ENCODE peak calls at places on chromosomes 2 and 18, in five cellular contexts. H, V, A, D and S are unnamed samples.

GRCh38 chr2:61887684-61888303 is 662 bp downstream of the CCT4 start:
- DNase-seq in H (no peak), V (peak), A (no peak), D (peak), S (no peak)

GRCh38 chr2:44943031-44943692 is 1.7 kb downstream of the SIX3 start:
- DNase-seq in H (no peak), V (no peak), A (no peak), D (no peak), S (no peak)

GRCh38 chr2:55883339-55883738 is 40.2 kb downstream of the EFEMP1 start:
- DNase-seq in H (no peak), V (peak), A (no peak), D (no peak), S (no peak)

GRCh38 chr2:32168513-32168912 is 2.8 kb downstream of the SLC30A6 start:
- DNase-seq in H (no peak), V (no peak), A (no peak), D (no peak), S (no peak)

GRCh38 chr18:316391-316790 is 48.5 kb upstream of the THOC1 start:
- DNase-seq in H (no peak), V (peak), A (no peak), D (no peak), S (no peak)

GRCh38 chr2:161570424-161571050 is 53.7 kb upstream of the SLC4A10 start:
- DNase-seq in H (no peak), V (no peak), A (no peak), D (no peak), S (no peak)

GRCh38 chr2:51789908-51790307 is 758.0 kb upstream of the NRXN1 start:
- DNase-seq in H (no peak), V (no peak), A (no peak), D (no peak), S (no peak)

GRCh38 chr2:25215948-25216679 is 47.7 kb upstream of the POMC start:
- DNase-seq in H (peak), V (peak), A (peak), D (peak), S (no peak)

GRCh38 chr18:23453657-23454011 is 547 bp downstream of the RIOK3 start:
- DNase-seq in H (no peak), V (peak), A (no peak), D (no peak), S (no peak)

GRCh38 chr2:215431290-215431689 is 4.6 kb downstream of the FN1 start:
- DNase-seq in H (no peak), V (no peak), A (no peak), D (no peak), S (no peak)

GRCh38 chr2:227597993-227598392 is 700 bp upstream of the SCYGR2 start:
- DNase-seq in H (no peak), V (no peak), A (no peak), D (no peak), S (no peak)

GRCh38 chr2:225670111-225670974 is 270.8 kb downstream of the NYAP2 start:
- DNase-seq in H (no peak), V (peak), A (no peak), D (no peak), S (no peak)

GRCh38 chr2:133561045-133561852 is 7.0 kb downstream of the NCKAP5 start:
- DNase-seq in H (no peak), V (peak), A (no peak), D (no peak), S (peak)

GRCh38 chr2:219252900-219253752 is at the start of gene TUBA4B:
- DNase-seq in H (peak), V (no peak), A (no peak), D (peak), S (no peak)

GRCh38 chr2:108971661-108972566 is 17.1 kb downstream of the EDAR start:
- DNase-seq in H (no peak), V (peak), A (no peak), D (no peak), S (no peak)

GRCh38 chr2:99249951-99250350 is 5.5 kb downstream of the LYG2 start:
- DNase-seq in H (no peak), V (no peak), A (no peak), D (no peak), S (no peak)

GRCh38 chr2:190318931-190319556 is 582 bp downstream of the HIBCH start:
- DNase-seq in H (peak), V (peak), A (peak), D (peak), S (no peak)

GRCh38 chr2:191625016-191625415 is 52.9 kb upstream of the NABP1 start:
- DNase-seq in H (peak), V (no peak), A (no peak), D (peak), S (no peak)

GRCh38 chr2:167157523-167157922 is 269.2 kb downstream of the XIRP2 start:
- DNase-seq in H (no peak), V (peak), A (no peak), D (no peak), S (no peak)

GRCh38 chr2:48496867-48497266 is 33.1 kb upstream of the STON1 start:
- DNase-seq in H (no peak), V (peak), A (no peak), D (no peak), S (no peak)

GRCh38 chr2:50782543-50782942 is 249.4 kb downstream of the NRXN1 start:
- DNase-seq in H (no peak), V (no peak), A (no peak), D (no peak), S (no peak)

GRCh38 chr18:74533666-74534065 is 634 bp upstream of the CNDP1 start:
- DNase-seq in H (no peak), V (no peak), A (no peak), D (no peak), S (no peak)

GRCh38 chr2:26001743-26002341 is 19.5 kb upstream of the KIF3C start:
- DNase-seq in H (no peak), V (peak), A (no peak), D (no peak), S (no peak)

GRCh38 chr2:2191110-2191707 is 139.9 kb downstream of the MYT1L start:
- DNase-seq in H (no peak), V (no peak), A (no peak), D (no peak), S (no peak)

GRCh38 chr2:95333056-95333455 is 35.9 kb downstream of the KCNIP3 start:
- DNase-seq in H (no peak), V (no peak), A (no peak), D (no peak), S (no peak)

GRCh38 chr18:46385124-46385523 is 271.9 kb downstream of the LOXHD1 start:
- DNase-seq in H (no peak), V (no peak), A (no peak), D (no peak), S (no peak)

GRCh38 chr2:86350751-86351150 is 13.3 kb upstream of the REEP1 start:
- DNase-seq in H (no peak), V (no peak), A (no peak), D (no peak), S (no peak)

GRCh38 chr2:230885467-230886130 is 20.9 kb downstream of the ITM2C start:
- DNase-seq in H (no peak), V (peak), A (peak), D (no peak), S (no peak)

GRCh38 chr2:26644188-26644835 is 3.1 kb upstream of the CIB4 start:
- DNase-seq in H (no peak), V (no peak), A (no peak), D (no peak), S (no peak)

GRCh38 chr2:223945755-223946154 is 620 bp upstream of the WDFY1 start:
- DNase-seq in H (no peak), V (no peak), A (no peak), D (no peak), S (no peak)

GRCh38 chr2:234444888-234445287 is 52.0 kb downstream of the ARL4C start:
- DNase-seq in H (peak), V (peak), A (no peak), D (peak), S (peak)

GRCh38 chr2:237790353-237790752 is 8.2 kb upstream of the RBM44 start:
- DNase-seq in H (no peak), V (peak), A (no peak), D (no peak), S (no peak)

GRCh38 chr2:134002391-134002790 is 251.5 kb upstream of the MGAT5 start:
- DNase-seq in H (no peak), V (no peak), A (no peak), D (no peak), S (no peak)

GRCh38 chr2:26720322-26721166 is 28.0 kb downstream of the KCNK3 start:
- DNase-seq in H (no peak), V (peak), A (no peak), D (no peak), S (no peak)

GRCh38 chr2:234966340-234966739 is 14.5 kb downstream of the SH3BP4 start:
- DNase-seq in H (no peak), V (no peak), A (no peak), D (no peak), S (no peak)

GRCh38 chr2:183759033-183759432 is 634.8 kb downstream of the NUP35 start:
- DNase-seq in H (no peak), V (no peak), A (no peak), D (no peak), S (no peak)